ENCODE peak calls at places on chromosomes 13 and 19, in four cellular contexts. Z is uterus, W is ovary, V is SJSA1. G is an unnamed sample.

GRCh38 chr19:50725932-50726230 is 2.7 kb downstream of the CLEC11A start:
- DNase-seq in Z (no peak), W (no peak), V (no peak), G (no peak)

GRCh38 chr13:109509154-109509905 is 277.1 kb downstream of the IRS2 start:
- DNase-seq in Z (no peak), W (no peak), V (peak; percentile 45), G (no peak)

GRCh38 chr13:66855110-66855509 is 375.0 kb downstream of the PCDH9 start:
- DNase-seq in Z (no peak), W (no peak), V (no peak), G (no peak)

GRCh38 chr13:26074706-26075105 is 22.9 kb upstream of the SHISA2 start:
- DNase-seq in Z (no peak), W (no peak), V (peak; percentile 69), G (no peak)

GRCh38 chr13:81012031-81012430 is 671.1 kb upstream of the SPRY2 start:
- DNase-seq in Z (no peak), W (no peak), V (no peak), G (no peak)

GRCh38 chr13:107438251-107438650 is 777.1 kb downstream of the LIG4 start:
- DNase-seq in Z (no peak), W (no peak), V (no peak), G (no peak)

GRCh38 chr13:75258159-75258782 is 223.7 kb downstream of the TBC1D4 start:
- DNase-seq in Z (no peak), W (no peak), V (no peak), G (no peak)

GRCh38 chr19:29404951-29405727 is 120.7 kb upstream of the VSTM2B start:
- DNase-seq in Z (peak; percentile 49), W (peak; percentile 30), V (no peak), G (no peak)

GRCh38 chr19:40613669-40614594 is 12.8 kb downstream of the LTBP4 start:
- DNase-seq in Z (peak; percentile 88), W (peak; percentile 83), V (peak; percentile 92), G (peak; percentile 83)

GRCh38 chr19:2345794-2346663 is 14.0 kb upstream of the TMPRSS9 start:
- DNase-seq in Z (no peak), W (peak; percentile 73), V (no peak), G (no peak)

GRCh38 chr13:26614721-26615120 is 57.2 kb downstream of the WASF3 start:
- DNase-seq in Z (no peak), W (no peak), V (no peak), G (no peak)

GRCh38 chr19:18985257-18985656 is 44.2 kb upstream of the HOMER3 start:
- DNase-seq in Z (no peak), W (no peak), V (no peak), G (no peak)

DNA sequence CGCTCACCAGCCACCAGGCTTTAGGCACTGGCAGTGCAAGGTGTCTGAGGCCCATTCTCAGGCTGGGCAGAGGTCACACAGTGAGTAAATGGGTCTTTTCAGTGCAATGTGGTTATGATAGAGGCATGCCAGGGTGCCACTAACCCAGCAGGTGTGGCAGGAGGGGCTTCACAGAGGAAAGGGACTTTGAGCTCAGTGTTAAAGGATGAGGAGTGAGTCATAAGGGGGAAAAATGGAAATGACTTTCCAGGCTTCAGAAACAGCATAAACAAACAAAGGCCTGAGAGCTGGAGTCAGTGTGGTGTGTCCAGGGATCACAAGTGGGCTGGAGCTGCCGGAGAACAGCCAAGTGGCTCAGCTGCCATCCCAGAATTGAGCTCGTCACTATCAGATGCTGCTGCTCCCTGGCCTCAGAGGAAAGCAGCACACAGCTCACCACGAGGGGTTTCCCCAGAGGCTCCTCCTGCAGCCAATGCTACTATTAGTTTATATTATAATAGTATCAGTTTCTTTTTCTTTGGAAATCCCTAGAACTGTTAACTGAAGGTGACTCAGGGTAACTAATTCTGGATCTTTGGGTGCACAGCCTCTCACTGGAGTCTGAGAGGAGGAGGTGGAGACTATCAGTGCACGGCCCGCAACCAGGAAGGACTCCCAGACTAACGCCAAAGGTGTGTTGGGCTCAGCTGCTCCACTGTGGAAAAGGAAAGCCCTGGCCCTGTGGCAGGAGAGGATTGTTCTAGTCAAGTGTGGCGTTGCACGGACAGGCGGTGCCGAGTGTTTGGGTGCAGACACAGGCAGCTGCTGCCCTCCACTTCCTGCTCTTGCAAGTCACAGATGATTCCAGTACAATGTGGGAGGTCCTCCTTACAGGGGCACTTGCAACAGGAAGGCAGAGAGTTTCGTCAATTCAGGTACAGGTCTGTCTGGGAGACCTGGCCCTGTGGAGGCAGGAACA is 39.5 kb downstream of the DHRS12 start:
- DNase-seq in Z (peak; percentile 60), W (no peak), V (peak; percentile 81), G (peak; percentile 61)
- H3K27ac ChIP-seq in Z (peak overlapping the region; percentile 79), W (no peak overlapping the region), V (peak overlapping the region; percentile 34), G (peak overlapping the region; percentile 25)

DNA sequence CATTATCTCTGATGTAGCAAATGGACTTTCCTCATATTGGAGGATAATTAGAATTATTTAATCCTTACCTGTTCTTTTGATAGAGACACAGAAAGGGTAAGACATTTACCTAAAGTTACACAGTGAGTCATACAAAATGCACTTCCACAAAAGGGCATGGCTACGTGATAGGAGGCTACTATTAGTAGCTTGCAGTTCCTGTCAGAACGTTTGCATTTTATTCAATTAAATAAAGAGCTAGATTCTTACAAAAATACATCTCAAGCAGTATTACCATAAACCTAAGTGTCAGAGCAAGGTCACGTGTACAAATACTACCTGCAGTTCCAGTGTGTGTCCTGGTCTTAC is 120.6 kb downstream of the ESD start:
- DNase-seq in Z (no peak), W (no peak), V (no peak), G (no peak)
- H3K4me1 ChIP-seq in Z (peaks cover 5% of the 10 kb centered on the region), W (peaks cover 3% of the 10 kb centered on the region), V (peaks cover 30% of the 10 kb centered on the region), G (peaks cover 19% of the 10 kb centered on the region)

DNA sequence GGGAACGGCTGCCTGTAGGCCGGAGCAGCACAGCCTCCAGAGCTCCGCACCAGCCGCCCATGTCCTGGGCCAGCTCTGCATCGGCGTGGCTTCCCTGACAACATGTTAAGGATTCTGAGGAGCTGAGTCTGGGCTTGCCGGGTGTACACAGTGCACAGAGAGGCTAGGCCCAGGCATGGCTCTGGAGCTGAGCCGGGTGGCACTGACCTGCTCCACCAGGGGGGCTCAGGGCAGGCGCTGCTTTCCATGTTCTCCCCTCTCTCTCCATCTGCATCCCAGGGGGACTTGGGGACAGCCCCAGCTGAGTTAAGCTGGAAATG is 31.6 kb downstream of the AP1M1 start:
- DNase-seq in Z (no peak), W (no peak), V (no peak), G (no peak)
- H3K27ac ChIP-seq in Z (no peak overlapping the region), W (no peak overlapping the region), V (no peak overlapping the region), G (no peak overlapping the region)

DNA sequence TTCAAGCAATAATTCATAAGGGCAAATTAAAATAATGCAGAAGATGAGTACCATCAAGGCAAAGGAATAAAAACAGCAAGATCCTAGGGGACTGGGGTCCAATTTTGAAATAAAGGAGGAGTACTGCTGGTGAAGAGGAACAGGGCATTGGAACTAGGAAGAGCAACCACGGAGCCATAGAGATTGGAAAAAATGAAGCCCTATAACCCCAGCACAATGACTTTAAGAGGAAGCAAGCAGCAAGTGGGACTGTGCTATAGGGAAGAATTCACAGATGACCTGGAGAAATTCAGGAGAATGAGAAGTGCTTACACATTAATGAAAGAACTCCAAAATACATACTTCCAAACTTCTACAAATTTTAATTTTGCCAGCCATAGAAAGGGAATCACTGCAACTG is 44.9 kb upstream of the ITM2B start:
- DNase-seq in Z (no peak), W (no peak), V (no peak), G (no peak)
- H3K4me1 ChIP-seq in Z (no peaks in the 10 kb centered on the region), W (no peaks in the 10 kb centered on the region), V (no peaks in the 10 kb centered on the region), G (peaks cover 56% of the 10 kb centered on the region)